ENCODE peak calls at places on chromosome 1, in eight cellular contexts. Q is transverse colon; R is ovary; C is CD4-positive, CD25-positive, alpha-beta regulatory T cell; T is WERI-Rb-1; M is tibial nerve; H is HepG2; I is fibroblast of lung. N is an unnamed sample.

GRCh38 chr1:26278303-26278702 is 1.6 kb upstream of the SH3BGRL3 start:
- DNase-seq in Q (peak; percentile 90), R (no peak), C (no peak), T (no peak), M (peak; percentile 34), H (no peak), I (peak; percentile 93), N (peak; percentile 75)

GRCh38 chr1:206117151-206117948 is at the start of gene AVPR1B:
- DNase-seq in Q (peak; percentile 25), R (peak; percentile 45), C (no peak), T (peak; percentile 83), M (no peak), H (no peak), I (peak; percentile 8), N (no peak)

GRCh38 chr1:115534106-115534505 is 107.7 kb upstream of the VANGL1 start:
- DNase-seq in Q (no peak), R (no peak), C (no peak), T (no peak), M (no peak), H (no peak), I (no peak), N (no peak)

GRCh38 chr1:31934706-31935629 is 3.2 kb downstream of the PTP4A2 start:
- DNase-seq in Q (peak; percentile 38), R (no peak), C (no peak), T (peak; percentile 71), M (no peak), H (no peak), I (peak; percentile 79), N (no peak)

GRCh38 chr1:56382890-56383289 is 196.5 kb downstream of the PLPP3 start:
- DNase-seq in Q (no peak), R (no peak), C (no peak), T (no peak), M (no peak), H (no peak), I (no peak), N (no peak)

GRCh38 chr1:53754484-53755312 is 15.7 kb upstream of the GLIS1 start:
- DNase-seq in Q (peak; percentile 32), R (no peak), C (no peak), T (peak; percentile 43), M (peak; percentile 51), H (peak; percentile 55), I (peak; percentile 82), N (peak; percentile 58)

GRCh38 chr1:246703581-246703980 is 20.6 kb upstream of the SCCPDH start:
- DNase-seq in Q (peak; percentile 69), R (no peak), C (no peak), T (no peak), M (no peak), H (no peak), I (no peak), N (no peak)

GRCh38 chr1:44822981-44823451 is 14.7 kb downstream of the BTBD19 start:
- DNase-seq in Q (peak; percentile 13), R (peak; percentile 36), C (no peak), T (no peak), M (no peak), H (no peak), I (no peak), N (no peak)

GRCh38 chr1:41144285-41144684 is 97.8 kb downstream of the SCMH1 start:
- DNase-seq in Q (no peak), R (no peak), C (no peak), T (no peak), M (no peak), H (no peak), I (no peak), N (no peak)

GRCh38 chr1:28811766-28812668 is at the start of gene OPRD1:
- DNase-seq in Q (no peak), R (no peak), C (no peak), T (no peak), M (no peak), H (no peak), I (no peak), N (peak; percentile 26)

GRCh38 chr1:53321366-53321765 is 6.5 kb downstream of the LRP8 start:
- DNase-seq in Q (no peak), R (no peak), C (no peak), T (peak; percentile 72), M (no peak), H (no peak), I (no peak), N (no peak)

GRCh38 chr1:26049531-26050254 is 3.8 kb upstream of the SLC30A2 start:
- DNase-seq in Q (peak; percentile 62), R (no peak), C (no peak), T (no peak), M (no peak), H (no peak), I (no peak), N (no peak)

GRCh38 chr1:14738235-14738634 is 139.8 kb downstream of the KAZN start:
- DNase-seq in Q (no peak), R (no peak), C (no peak), T (no peak), M (no peak), H (no peak), I (no peak), N (no peak)

GRCh38 chr1:36710901-36711300 is 228.2 kb upstream of the CSF3R start:
- DNase-seq in Q (no peak), R (no peak), C (no peak), T (no peak), M (no peak), H (no peak), I (no peak), N (no peak)

GRCh38 chr1:30684259-30684658 is 39.1 kb downstream of the MATN1 start:
- DNase-seq in Q (no peak), R (no peak), C (no peak), T (peak; percentile 2), M (no peak), H (no peak), I (no peak), N (no peak)

GRCh38 chr1:40693425-40693824 is 1.9 kb downstream of the NFYC start:
- DNase-seq in Q (no peak), R (no peak), C (no peak), T (no peak), M (no peak), H (no peak), I (no peak), N (no peak)

GRCh38 chr1:27438621-27439061 is 46.2 kb downstream of the GPR3 start:
- DNase-seq in Q (no peak), R (no peak), C (no peak), T (no peak), M (no peak), H (no peak), I (no peak), N (no peak)

GRCh38 chr1:113422315-113423068 is 32.2 kb downstream of the MAGI3 start:
- DNase-seq in Q (no peak), R (no peak), C (no peak), T (no peak), M (no peak), H (no peak), I (no peak), N (no peak)

GRCh38 chr1:18922319-18922726 is 20.0 kb upstream of the ALDH4A1 start:
- DNase-seq in Q (peak; percentile 70), R (peak; percentile 90), C (no peak), T (peak; percentile 33), M (peak; percentile 83), H (peak; percentile 45), I (peak; percentile 91), N (peak; percentile 68)

GRCh38 chr1:96934282-96934681 is 212.7 kb downstream of the PTBP2 start:
- DNase-seq in Q (no peak), R (no peak), C (no peak), T (no peak), M (no peak), H (no peak), I (no peak), N (no peak)

GRCh38 chr1:53641481-53642214 is 97.3 kb downstream of the GLIS1 start:
- DNase-seq in Q (no peak), R (no peak), C (no peak), T (peak; percentile 43), M (no peak), H (no peak), I (no peak), N (no peak)

GRCh38 chr1:115679141-115679611 is 37.4 kb downstream of the VANGL1 start:
- DNase-seq in Q (peak; percentile 18), R (peak; percentile 65), C (no peak), T (no peak), M (peak; percentile 14), H (no peak), I (peak; percentile 78), N (no peak)

GRCh38 chr1:150764617-150765090 is 924 bp downstream of the CTSS start:
- DNase-seq in Q (no peak), R (no peak), C (no peak), T (no peak), M (no peak), H (peak; percentile 1), I (peak; percentile 89), N (peak; percentile 83)
- H3K4me3 ChIP-seq in Q (peak overlapping the region; percentile 61), R (peak overlapping the region; percentile 33), C (peak overlapping the region; percentile 93), T (no peak overlapping the region), M (peak overlapping the region; percentile 44), H (no peak overlapping the region), I (no peak overlapping the region), N (no peak overlapping the region)

DNA sequence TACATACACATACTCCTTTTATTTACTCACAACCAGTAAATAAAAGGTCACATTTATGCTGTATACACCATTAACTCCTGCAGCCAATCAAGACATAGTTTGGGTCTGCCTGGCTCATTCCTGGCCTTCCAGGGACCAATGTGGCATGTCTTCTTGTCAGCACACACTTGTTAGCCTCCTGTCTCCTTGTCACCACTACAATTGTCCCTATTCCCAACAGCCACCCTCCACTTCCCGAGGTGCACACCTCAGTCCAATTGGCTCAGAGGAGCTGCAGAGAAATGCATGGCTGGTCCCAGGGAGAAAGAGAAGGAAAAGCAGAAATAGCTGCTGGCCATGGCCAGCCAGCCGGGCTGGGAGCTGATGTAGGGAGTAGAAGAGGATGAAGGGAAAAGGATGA is 116.9 kb downstream of the PLXNA2 start:
- DNase-seq in Q (no peak), R (no peak), C (no peak), T (no peak), M (no peak), H (no peak), I (no peak), N (no peak)
- H3K4me3 ChIP-seq in Q (no peak overlapping the region), R (no peak overlapping the region), C (no peak overlapping the region), T (no peak overlapping the region), M (no peak overlapping the region), H (no peak overlapping the region), I (no peak overlapping the region), N (no peak overlapping the region)

DNA sequence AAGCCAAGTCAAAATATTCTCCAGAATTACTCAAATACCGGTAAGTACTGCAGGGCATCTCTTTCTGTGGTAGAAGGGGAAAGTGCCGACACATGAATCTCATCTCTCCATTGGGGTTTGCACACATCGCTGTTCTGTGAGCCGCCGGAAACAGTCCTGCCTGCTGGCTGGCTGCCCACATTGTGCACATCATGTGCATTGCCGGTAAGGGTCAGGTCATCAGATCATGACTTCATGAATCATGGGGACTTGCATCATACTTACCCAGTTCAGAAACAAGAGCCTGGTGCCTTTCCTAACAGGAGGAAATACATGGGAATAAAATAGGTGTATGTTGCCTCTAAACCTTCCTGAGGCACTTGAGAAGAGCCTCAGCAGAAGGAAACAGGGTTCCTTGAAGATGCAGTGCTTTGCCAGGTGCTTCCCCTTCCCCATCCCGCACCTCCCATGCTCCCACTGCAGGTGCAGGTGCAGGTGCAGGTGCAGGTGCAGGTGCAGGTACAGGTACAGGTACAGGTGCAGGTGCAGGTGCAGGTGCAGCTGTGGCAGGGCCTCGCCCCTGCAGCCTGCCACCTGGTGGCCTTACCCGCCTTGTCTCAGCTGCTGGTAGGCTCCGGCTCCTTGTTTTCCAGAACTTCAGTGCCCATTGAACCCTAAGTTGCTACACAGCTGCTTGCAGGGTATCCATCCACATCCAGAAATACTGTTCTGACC is 26.5 kb downstream of the GPR137B start:
- DNase-seq in Q (no peak), R (no peak), C (no peak), T (no peak), M (peak; percentile 54), H (peak; percentile 48), I (peak; percentile 83), N (no peak)
- H3K4me3 ChIP-seq in Q (no peak overlapping the region), R (no peak overlapping the region), C (no peak overlapping the region), T (no peak overlapping the region), M (no peak overlapping the region), H (no peak overlapping the region), I (no peak overlapping the region), N (no peak overlapping the region)

GRCh38 chr1:43207229-43207853 is 35.2 kb downstream of the CFAP57 start:
- DNase-seq in Q (no peak), R (no peak), C (no peak), T (no peak), M (no peak), H (no peak), I (no peak), N (peak; percentile 82)
- H3K4me3 ChIP-seq in Q (no peak overlapping the region), R (no peak overlapping the region), C (no peak overlapping the region), T (no peak overlapping the region), M (no peak overlapping the region), H (peak overlapping the region; percentile 59), I (no peak overlapping the region), N (peak overlapping the region; percentile 17)

N was measured in SJSA1.